ENCODE peak calls at places on chromosome 9, in four cellular contexts. U, B, J and F are unnamed samples.
A peak's percentile ranks its signal among the peaks of the same experiment; 100 is the strongest.

GRCh38 chr9:122402403-122403268 is 31.8 kb downstream of the PTGS1 start:
- DNase-seq in B (no peak), J (no peak), U (no peak), F (no peak)

GRCh38 chr9:137589441-137590122 is 730 bp downstream of the ZMYND19 start:
- DNase-seq in J (no peak), U (peak; percentile 49), B (no peak), F (no peak)

GRCh38 chr9:134268308-134268724 is 57.9 kb upstream of the RXRA start:
- DNase-seq in B (no peak), J (no peak), U (no peak), F (no peak)

GRCh38 chr9:70553718-70554673 is 139.5 kb upstream of the KLF9 start:
- DNase-seq in U (peak; percentile 53), J (no peak), B (no peak), F (no peak)

GRCh38 chr9:116844621-116845020 is 157.5 kb downstream of the TRIM32 start:
- DNase-seq in J (no peak), U (no peak), B (no peak), F (no peak)

GRCh38 chr9:35940474-35941467 is 17.2 kb downstream of the OR2S2 start:
- DNase-seq in J (no peak), U (no peak), B (no peak), F (no peak)

GRCh38 chr9:94882953-94883641 is 156.6 kb downstream of the AOPEP start:
- DNase-seq in B (no peak), J (no peak), U (no peak), F (no peak)

GRCh38 chr9:136860933-136861873 is 4.9 kb downstream of the EDF1 start:
- DNase-seq in U (no peak), B (no peak), J (no peak), F (no peak)

GRCh38 chr9:125844611-125845010 is 97.4 kb downstream of the PBX3 start:
- DNase-seq in U (no peak), J (no peak), B (no peak), F (no peak)

GRCh38 chr9:105296889-105297288 is 52.4 kb downstream of the SLC44A1 start:
- DNase-seq in J (no peak), U (no peak), B (no peak), F (no peak)

GRCh38 chr9:33124716-33125378 is 42.3 kb downstream of the B4GALT1 start:
- DNase-seq in U (no peak), B (no peak), J (no peak), F (no peak)

GRCh38 chr9:79189511-79189924 is 382.2 kb upstream of the TLE4 start:
- DNase-seq in J (no peak), U (no peak), B (no peak), F (no peak)

GRCh38 chr9:71446081-71446480 is 322.2 kb downstream of the CEMIP2 start:
- DNase-seq in B (no peak), U (no peak), J (no peak), F (no peak)

GRCh38 chr9:14961372-14962068 is 51.3 kb upstream of the FREM1 start:
- DNase-seq in J (no peak), U (no peak), B (no peak), F (no peak)

GRCh38 chr9:37035472-37036236 is 1.6 kb upstream of the PAX5 start:
- DNase-seq in U (no peak), B (no peak), J (no peak), F (no peak)

GRCh38 chr9:22079873-22080341 is 70.8 kb upstream of the CDKN2B start:
- DNase-seq in B (no peak), J (no peak), U (no peak), F (no peak)

DNA sequence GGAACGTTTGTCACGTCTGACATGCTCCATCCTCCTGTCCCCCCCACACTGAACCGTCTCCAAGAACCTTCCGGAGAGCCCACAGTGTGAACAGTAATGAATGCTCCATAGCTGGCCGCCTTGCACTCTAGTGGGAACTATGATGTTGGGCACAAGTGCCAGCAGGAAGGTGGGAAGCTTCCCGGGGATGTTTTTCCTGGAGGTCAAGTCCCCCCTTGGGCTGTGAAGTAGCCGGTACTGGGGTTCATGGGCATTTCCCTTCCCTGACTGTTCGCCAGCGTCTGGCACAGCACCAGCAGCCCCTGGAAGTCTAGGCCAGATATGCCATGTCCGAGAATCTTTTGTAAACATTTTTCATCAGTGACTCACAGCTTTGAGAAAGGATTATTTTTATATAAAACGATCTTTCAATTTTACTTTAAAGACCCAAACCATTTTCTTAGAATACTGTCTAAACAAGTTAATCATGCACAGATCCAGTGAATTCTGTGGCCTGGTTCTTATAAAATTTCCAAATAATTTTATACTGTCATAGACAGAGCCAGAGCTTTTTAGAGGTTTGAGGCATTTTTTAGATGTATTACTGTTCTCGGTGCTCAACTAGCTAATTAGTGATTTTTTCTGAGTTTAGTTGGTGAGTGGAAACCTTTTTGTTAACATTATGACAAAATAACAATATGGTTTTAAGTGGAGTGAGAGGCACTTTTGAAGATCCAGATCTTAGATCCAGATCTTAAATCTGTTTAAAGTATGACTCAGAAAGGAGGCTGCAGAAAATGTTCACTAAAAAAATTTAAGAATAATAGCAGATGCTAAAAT is 11.6 kb downstream of the ABL1 start:
- DNase-seq in B (no peak), J (no peak), U (no peak), F (peak; percentile 81)
- H3K4me3 ChIP-seq in B (peak overlapping the region; percentile 67), J (peak overlapping the region; percentile 40), U (peak overlapping the region; percentile 20), F (no peak overlapping the region)

DNA sequence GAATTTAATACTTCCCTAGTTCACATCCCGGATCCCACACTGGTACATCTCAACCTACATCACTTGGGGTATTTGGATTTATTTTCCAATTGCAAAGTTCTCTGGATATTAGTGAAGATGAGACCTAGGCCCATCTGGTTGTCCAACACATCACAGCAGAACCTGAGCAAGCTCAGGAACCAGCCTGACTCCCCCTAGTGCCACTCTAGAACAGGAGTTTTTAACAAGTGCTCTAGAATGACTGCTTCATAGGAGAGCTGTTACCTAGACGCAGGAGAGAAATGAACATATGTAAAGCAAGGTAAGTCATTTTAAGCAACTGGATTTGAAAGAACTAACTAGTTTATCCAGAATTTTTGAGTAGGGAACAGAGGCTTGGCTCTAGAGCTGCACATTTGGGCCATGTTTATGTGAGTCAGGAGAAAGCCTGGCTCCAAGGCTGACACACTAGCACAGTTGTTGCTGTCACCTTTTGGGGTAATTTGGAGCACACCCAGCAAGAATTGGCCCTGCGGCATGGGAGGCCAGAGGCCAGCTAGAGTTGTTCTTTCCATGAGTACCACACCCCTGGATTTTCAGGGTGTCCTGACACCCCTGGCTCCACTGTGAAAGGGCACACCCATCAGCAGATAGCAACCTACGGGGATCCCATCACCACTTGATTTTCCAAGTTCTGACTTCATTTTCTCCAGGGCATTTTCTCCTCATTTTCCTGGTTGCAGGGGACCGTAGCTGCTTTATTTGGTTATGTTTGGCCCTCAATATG is 110.9 kb upstream of the LPAR1 start:
- DNase-seq in U (no peak), B (no peak), J (no peak), F (no peak)
- TF ChIP-seq CTCF in U (no peak), B (no peak), J (no peak), F (peak; percentile 25)

GRCh38 chr9:751137-752051 is 90.1 kb upstream of the DMRT1 start:
- DNase-seq in J (no peak), B (no peak), U (no peak), F (no peak)
- H3K4me1 ChIP-seq in J (peaks cover 45% of the 10 kb centered on the region), B (peaks cover 33% of the 10 kb centered on the region), U (peaks cover 37% of the 10 kb centered on the region), F (peaks cover 50% of the 10 kb centered on the region)

GRCh38 chr9:88530051-88530450 is 4.9 kb upstream of the NXNL2 start:
- DNase-seq in U (no peak), J (no peak), B (no peak), F (no peak)

GRCh38 chr9:88533951-88534455 is 975 bp upstream of the NXNL2 start:
- DNase-seq in U (peak; percentile 61), J (no peak), B (no peak), F (no peak)

GRCh38 chr9:88532320-88532719 is 2.7 kb upstream of the NXNL2 start:
- DNase-seq in J (no peak), B (no peak), U (peak; percentile 60), F (no peak)

GRCh38 chr9:88529496-88529895 is 5.5 kb upstream of the NXNL2 start:
- DNase-seq in J (no peak), U (no peak), B (no peak), F (no peak)

DNA sequence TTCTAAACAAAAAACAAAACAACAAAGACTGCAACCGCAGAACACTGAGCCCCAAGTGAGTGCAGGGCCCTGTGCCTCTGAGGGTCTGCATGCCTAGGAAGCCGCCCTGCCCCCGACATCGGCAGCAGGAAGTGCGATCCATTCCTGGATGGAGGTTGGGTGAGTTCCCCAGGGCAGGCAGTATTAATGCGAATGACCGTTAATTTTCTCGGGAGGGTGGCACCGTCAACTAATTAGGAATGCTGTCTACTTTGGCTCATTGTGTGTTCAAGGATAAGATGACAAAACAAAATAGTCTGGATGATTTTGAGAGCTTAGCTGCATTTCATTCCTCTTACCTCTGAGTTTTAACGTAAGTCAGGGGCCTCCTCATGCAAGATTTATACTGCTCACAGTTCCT is 3.1 kb upstream of the NXNL2 start:
- DNase-seq in U (no peak), J (no peak), B (no peak), F (no peak)
- H3K4me3 ChIP-seq in U (no peak overlapping the region), J (no peak overlapping the region), B (no peak overlapping the region), F (no peak overlapping the region)

GRCh38 chr9:127928232-127929043 is 2.1 kb downstream of the PIP5KL1 start:
- DNase-seq in B (no peak), J (no peak), U (peak; percentile 56), F (no peak)

GRCh38 chr9:127929044-127929979 is 1.3 kb downstream of the PIP5KL1 start:
- DNase-seq in U (no peak), B (no peak), J (no peak), F (no peak)

GRCh38 chr9:127931092-127931881 is 710 bp upstream of the PIP5KL1 start:
- DNase-seq in J (no peak), U (no peak), B (no peak), F (no peak)

GRCh38 chr9:127927457-127928231 is 2.9 kb downstream of the PIP5KL1 start:
- DNase-seq in J (no peak), B (no peak), U (peak; percentile 84), F (peak; percentile 89)

GRCh38 chr9:127930298-127931091 is at the start of gene PIP5KL1:
- DNase-seq in U (peak; percentile 90), B (no peak), J (no peak), F (peak; percentile 89)
- TF ChIP-seq CTCF in U (no peak), B (no peak), J (no peak), F (no peak)